ENCODE peak calls at places on chromosomes 5 and 9, in four cellular contexts. One of them, this sample, is unnamed.

GRCh38 chr5:177504086-177505056 is 5.3 kb downstream of the DOK3 start:
- DNase-seq in tibial artery: no peak
- DNase-seq in HCT116: no peak
- DNase-seq in breast epithelium: no peak
- DNase-seq in this sample: no peak

GRCh38 chr5:176810687-176811501 is 535 bp downstream of the UNC5A start:
- DNase-seq in tibial artery: no peak
- DNase-seq in breast epithelium: no peak
- DNase-seq in HCT116: no peak
- DNase-seq in this sample: no peak

GRCh38 chr5:6829150-6829784 is 116.0 kb downstream of the TENT4A start:
- DNase-seq in breast epithelium: no peak
- DNase-seq in HCT116: no peak
- DNase-seq in tibial artery: no peak
- DNase-seq in this sample: no peak

GRCh38 chr5:120779674-120780073 is 315.6 kb downstream of the PRR16 start:
- DNase-seq in breast epithelium: no peak
- DNase-seq in tibial artery: no peak
- DNase-seq in HCT116: no peak
- DNase-seq in this sample: no peak

GRCh38 chr5:73382412-73382795 is 66.2 kb downstream of the FOXD1 start:
- DNase-seq in breast epithelium: no peak
- DNase-seq in tibial artery: no peak
- DNase-seq in HCT116: no peak
- DNase-seq in this sample: no peak

GRCh38 chr9:4055055-4055454 is 244.8 kb downstream of the GLIS3 start:
- DNase-seq in tibial artery: no peak
- DNase-seq in breast epithelium: no peak
- DNase-seq in HCT116: no peak
- DNase-seq in this sample: no peak

GRCh38 chr5:84450617-84451414 is 66.1 kb upstream of the EDIL3 start:
- DNase-seq in tibial artery: no peak
- DNase-seq in HCT116: no peak
- DNase-seq in breast epithelium: no peak
- DNase-seq in this sample: no peak

GRCh38 chr9:120841930-120842684 is 615 bp downstream of the PSMD5 start:
- DNase-seq in breast epithelium: no peak
- DNase-seq in HCT116: no peak
- DNase-seq in tibial artery: no peak
- DNase-seq in this sample: no peak

GRCh38 chr5:176360894-176361436 is 599 bp downstream of the KIAA1191 start:
- DNase-seq in tibial artery: no peak
- DNase-seq in HCT116: no peak
- DNase-seq in breast epithelium: no peak
- DNase-seq in this sample: no peak

GRCh38 chr9:78515108-78515507 is 218.2 kb downstream of the PSAT1 start:
- DNase-seq in HCT116: no peak
- DNase-seq in tibial artery: no peak
- DNase-seq in breast epithelium: no peak
- DNase-seq in this sample: no peak
- H3K27ac ChIP-seq in HCT116: no peak
- H3K27ac ChIP-seq in tibial artery: no peak
- H3K27ac ChIP-seq in breast epithelium: no peak
- H3K27ac ChIP-seq in this sample: no peak

DNA sequence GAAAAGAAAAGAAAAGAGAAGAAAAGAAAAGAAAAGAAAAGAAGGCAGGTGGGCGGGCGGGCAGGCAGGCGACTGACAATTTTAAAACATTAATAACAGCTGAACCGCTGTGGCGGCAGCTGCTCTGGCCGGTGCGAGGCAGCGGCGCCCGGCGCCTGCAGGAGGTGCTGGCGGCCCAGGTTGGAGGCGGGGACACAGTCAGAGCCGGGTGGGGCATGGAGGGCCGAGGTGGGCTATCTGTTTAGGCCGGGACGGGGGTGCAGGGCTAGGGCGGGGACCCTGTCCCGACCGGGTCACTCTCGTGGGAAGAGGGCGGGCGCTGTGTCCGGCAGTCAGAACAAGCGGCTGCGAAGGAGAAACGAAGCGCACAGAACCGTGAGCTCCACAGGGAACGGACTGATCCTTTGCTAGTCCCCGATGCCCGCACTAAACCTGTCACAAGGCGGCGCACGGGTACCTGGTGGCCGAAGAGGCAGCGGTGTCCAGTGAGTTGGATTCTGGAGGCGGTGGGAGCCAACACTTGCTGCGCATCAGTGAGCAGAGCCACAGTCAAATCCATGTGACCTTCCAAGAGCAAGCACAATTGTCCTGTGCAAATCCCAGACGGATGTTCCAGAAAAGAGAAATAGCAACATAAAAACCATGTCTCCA is 13.6 kb upstream of the ALDOB start:
- DNase-seq in HCT116: peak
- DNase-seq in tibial artery: peak
- DNase-seq in breast epithelium: peak
- DNase-seq in this sample: peak
- H3K27ac ChIP-seq in HCT116: peak
- H3K27ac ChIP-seq in tibial artery: no peak
- H3K27ac ChIP-seq in breast epithelium: peak
- H3K27ac ChIP-seq in this sample: peak

GRCh38 chr9:134597041-134597913 is 44.3 kb upstream of the COL5A1 start:
- DNase-seq in tibial artery: no peak
- DNase-seq in HCT116: no peak
- DNase-seq in breast epithelium: peak
- DNase-seq in this sample: no peak

GRCh38 chr9:134600431-134600830 is 41.2 kb upstream of the COL5A1 start:
- DNase-seq in HCT116: no peak
- DNase-seq in breast epithelium: peak
- DNase-seq in tibial artery: no peak
- DNase-seq in this sample: no peak

GRCh38 chr9:134597957-134598883 is 43.4 kb upstream of the COL5A1 start:
- DNase-seq in breast epithelium: peak
- DNase-seq in HCT116: no peak
- DNase-seq in tibial artery: no peak
- DNase-seq in this sample: no peak

GRCh38 chr9:134600836-134601638 is 40.6 kb upstream of the COL5A1 start:
- DNase-seq in tibial artery: no peak
- DNase-seq in breast epithelium: no peak
- DNase-seq in HCT116: no peak
- DNase-seq in this sample: no peak

GRCh38 chr9:134598884-134599245 is 42.7 kb upstream of the COL5A1 start:
- DNase-seq in tibial artery: no peak
- DNase-seq in breast epithelium: peak
- DNase-seq in HCT116: no peak
- DNase-seq in this sample: no peak
- H3K27ac ChIP-seq in tibial artery: peak
- H3K27ac ChIP-seq in breast epithelium: no peak
- H3K27ac ChIP-seq in HCT116: no peak
- H3K27ac ChIP-seq in this sample: no peak

GRCh38 chr9:71977003-71977402 is 65.6 kb downstream of the C9orf85 start:
- DNase-seq in tibial artery: no peak
- DNase-seq in breast epithelium: no peak
- DNase-seq in HCT116: no peak
- DNase-seq in this sample: no peak
- H3K27ac ChIP-seq in tibial artery: no peak
- H3K27ac ChIP-seq in breast epithelium: no peak
- H3K27ac ChIP-seq in HCT116: no peak
- H3K27ac ChIP-seq in this sample: no peak

DNA sequence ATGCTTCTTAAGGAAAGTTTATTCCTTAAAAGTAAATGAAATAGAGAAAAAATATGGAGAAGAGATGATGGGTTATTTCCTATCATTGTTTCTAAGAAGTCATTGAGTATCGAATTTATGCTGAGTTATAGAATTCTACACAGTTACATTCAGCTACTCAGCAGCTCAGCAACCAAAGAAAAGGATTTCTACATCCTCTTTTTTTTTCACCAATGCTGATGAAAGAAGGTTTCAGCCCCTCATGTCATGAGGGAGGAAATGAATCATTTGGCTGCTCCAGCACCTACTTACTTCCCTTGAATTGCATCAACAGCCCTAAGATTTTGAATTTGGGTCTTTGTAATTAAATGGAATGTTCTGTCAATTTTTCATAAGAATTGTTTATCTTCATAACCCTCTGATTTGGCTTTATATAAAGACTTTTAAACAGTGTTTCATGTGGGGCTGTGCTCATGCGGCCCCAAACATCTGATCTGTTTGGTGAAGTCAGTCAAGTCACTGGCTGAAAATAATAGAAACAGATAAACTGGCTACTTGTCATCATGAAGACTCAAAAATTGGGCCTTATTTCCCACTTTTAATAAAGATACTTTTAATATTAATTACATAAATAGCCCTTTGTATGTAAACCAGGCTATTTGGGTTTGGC is 18.5 kb upstream of the SNX2 start:
- DNase-seq in breast epithelium: no peak
- DNase-seq in tibial artery: no peak
- DNase-seq in HCT116: no peak
- DNase-seq in this sample: no peak
- H3K27ac ChIP-seq in breast epithelium: no peak
- H3K27ac ChIP-seq in tibial artery: no peak
- H3K27ac ChIP-seq in HCT116: no peak
- H3K27ac ChIP-seq in this sample: no peak

GRCh38 chr9:112725961-112726360 is 8.0 kb upstream of the INIP start:
- DNase-seq in tibial artery: no peak
- DNase-seq in breast epithelium: no peak
- DNase-seq in HCT116: no peak
- DNase-seq in this sample: no peak
- H3K27ac ChIP-seq in tibial artery: no peak
- H3K27ac ChIP-seq in breast epithelium: no peak
- H3K27ac ChIP-seq in HCT116: no peak
- H3K27ac ChIP-seq in this sample: peak

GRCh38 chr9:126664893-126665695 is 51.4 kb downstream of the LMX1B start:
- DNase-seq in tibial artery: no peak
- DNase-seq in HCT116: no peak
- DNase-seq in breast epithelium: peak
- DNase-seq in this sample: no peak

GRCh38 chr9:126667190-126668055 is 53.7 kb downstream of the LMX1B start:
- DNase-seq in HCT116: no peak
- DNase-seq in tibial artery: no peak
- DNase-seq in breast epithelium: no peak
- DNase-seq in this sample: no peak

GRCh38 chr9:126666155-126666803 is 52.6 kb downstream of the LMX1B start:
- DNase-seq in breast epithelium: no peak
- DNase-seq in tibial artery: no peak
- DNase-seq in HCT116: no peak
- DNase-seq in this sample: no peak

GRCh38 chr9:126663661-126664072 is 49.9 kb downstream of the LMX1B start:
- DNase-seq in breast epithelium: no peak
- DNase-seq in HCT116: no peak
- DNase-seq in tibial artery: no peak
- DNase-seq in this sample: no peak

GRCh38 chr9:126665696-126666035 is 51.9 kb downstream of the LMX1B start:
- DNase-seq in tibial artery: no peak
- DNase-seq in HCT116: no peak
- DNase-seq in breast epithelium: no peak
- DNase-seq in this sample: no peak
- H3K27ac ChIP-seq in tibial artery: no peak
- H3K27ac ChIP-seq in HCT116: no peak
- H3K27ac ChIP-seq in breast epithelium: peak
- H3K27ac ChIP-seq in this sample: no peak

This sample was measured in substantia nigra.